ENCODE peak calls at places on chromosomes 4 and X, in seven cellular contexts. W, A, Y, Z, I, E and X are unnamed samples.

GRCh38 chrX:26889574-26889973 is 573.6 kb downstream of the PPP4R3C start:
- DNase-seq in W (no peak), A (no peak), Y (no peak), Z (no peak), I (no peak), E (no peak), X (no peak)

GRCh38 chrX:2664497-2664896 is 26.6 kb upstream of the CD99 start:
- DNase-seq in W (no peak), A (no peak), Y (no peak), Z (peak), I (no peak), E (no peak), X (no peak)

GRCh38 chrX:120457766-120458180 is 11.3 kb downstream of the LAMP2 start:
- DNase-seq in W (no peak), A (no peak), Y (no peak), Z (peak), I (no peak), E (no peak), X (no peak)

GRCh38 chr4:6582889-6583504 is 8.0 kb downstream of the MAN2B2 start:
- DNase-seq in W (no peak), A (no peak), Y (peak), Z (peak), I (peak), E (no peak), X (no peak)

GRCh38 chr4:68658672-68659071 is 11.8 kb downstream of the UGT2B15 start:
- DNase-seq in W (no peak), A (no peak), Y (no peak), Z (no peak), I (no peak), E (no peak), X (no peak)

GRCh38 chr4:118281611-118282442 is 71.0 kb downstream of the PRSS12 start:
- DNase-seq in W (no peak), A (peak), Y (no peak), Z (peak), I (peak), E (peak), X (no peak)

GRCh38 chrX:12013220-12013619 is 125.1 kb upstream of the FRMPD4 start:
- DNase-seq in W (no peak), A (no peak), Y (no peak), Z (peak), I (peak), E (no peak), X (no peak)

GRCh38 chrX:68945603-68946228 is 116.9 kb downstream of the EFNB1 start:
- DNase-seq in W (peak), A (no peak), Y (no peak), Z (peak), I (peak), E (peak), X (no peak)

GRCh38 chrX:115940888-115941332 is 229.6 kb upstream of the AGTR2 start:
- DNase-seq in W (peak), A (peak), Y (no peak), Z (peak), I (peak), E (no peak), X (peak)

GRCh38 chr4:73864365-73864764 is 4.8 kb upstream of the CXCL1 start:
- DNase-seq in W (no peak), A (peak), Y (no peak), Z (no peak), I (peak), E (no peak), X (no peak)

GRCh38 chr4:118775405-118775804 is 60.5 kb downstream of the SEC24D start:
- DNase-seq in W (no peak), A (no peak), Y (no peak), Z (no peak), I (no peak), E (no peak), X (no peak)

GRCh38 chrX:97332963-97333362 is 449.3 kb downstream of the RPA4 start:
- DNase-seq in W (no peak), A (no peak), Y (no peak), Z (peak), I (no peak), E (no peak), X (no peak)

GRCh38 chr4:168883513-168883912 is 126.5 kb downstream of the CBR4 start:
- DNase-seq in W (no peak), A (no peak), Y (no peak), Z (peak), I (no peak), E (no peak), X (no peak)

GRCh38 chrX:37347420-37347819 is 1.7 kb upstream of the PRRG1 start:
- DNase-seq in W (no peak), A (no peak), Y (no peak), Z (peak), I (no peak), E (no peak), X (no peak)

GRCh38 chrX:63350979-63351616 is at the start of gene SPIN4:
- DNase-seq in W (peak), A (peak), Y (peak), Z (peak), I (peak), E (peak), X (peak)
- TF ChIP-seq POLR2A in W (peak), A (peak), Y (no peak), Z (peak), I (peak), E (peak), X (no peak)

GRCh38 chr4:98143001-98143899 is at the start of gene STPG2:
- DNase-seq in W (peak), A (peak), Y (peak), Z (peak), I (peak), E (peak), X (peak)
- TF ChIP-seq POLR2A in W (peak), A (peak), Y (no peak), Z (peak), I (peak), E (peak), X (peak)

GRCh38 chr4:162582180-162582579 is 418.4 kb upstream of the FSTL5 start:
- DNase-seq in W (no peak), A (no peak), Y (no peak), Z (no peak), I (no peak), E (no peak), X (no peak)
- TF ChIP-seq POLR2A in W (no peak), A (no peak), Y (no peak), Z (no peak), I (no peak), E (no peak), X (no peak)

GRCh38 chr4:1881709-1882108 is 10.5 kb downstream of the NSD2 start:
- DNase-seq in W (peak), A (no peak), Y (no peak), Z (no peak), I (no peak), E (no peak), X (no peak)

GRCh38 chr4:1885414-1885813 is 14.2 kb downstream of the NSD2 start:
- DNase-seq in W (no peak), A (no peak), Y (no peak), Z (no peak), I (no peak), E (no peak), X (no peak)

GRCh38 chr4:1880332-1880731 is 9.1 kb downstream of the NSD2 start:
- DNase-seq in W (no peak), A (no peak), Y (no peak), Z (no peak), I (no peak), E (no peak), X (no peak)

GRCh38 chr4:1882850-1883271 is 11.7 kb downstream of the NSD2 start:
- DNase-seq in W (no peak), A (no peak), Y (no peak), Z (no peak), I (no peak), E (peak), X (no peak)

GRCh38 chr4:1883583-1883982 is 12.4 kb downstream of the NSD2 start:
- DNase-seq in W (no peak), A (no peak), Y (no peak), Z (no peak), I (no peak), E (peak), X (no peak)
- TF ChIP-seq POLR2A in W (no peak), A (no peak), Y (no peak), Z (no peak), I (no peak), E (no peak), X (no peak)